ENCODE peak calls at places on chromosome 21, in ten cellular contexts. E, P, Q, Z, R, G, D, Y, U and A are unnamed samples.

GRCh38 chr21:20968391-20968790 is 29.8 kb upstream of the NCAM2 start:
- DNase-seq in E (no peak), P (no peak), Q (peak; percentile 16), Z (no peak), R (no peak), G (no peak), D (no peak), Y (no peak), U (no peak), A (no peak)

GRCh38 chr21:45320991-45321656 is 33.4 kb upstream of the POFUT2 start:
- DNase-seq in E (no peak), P (no peak), Q (no peak), Z (no peak), R (no peak), G (no peak), D (no peak), Y (no peak), U (no peak), A (no peak)

GRCh38 chr21:14070049-14070893 is 140.5 kb downstream of the LIPI start:
- DNase-seq in E (no peak), P (no peak), Q (no peak), Z (no peak), R (no peak), G (no peak), D (no peak), Y (no peak), U (no peak), A (no peak)

GRCh38 chr21:32770514-32771133 is 931 bp downstream of the PAXBP1 start:
- DNase-seq in E (no peak), P (no peak), Q (no peak), Z (no peak), R (peak; percentile 53), G (no peak), D (peak; percentile 11), Y (no peak), U (no peak), A (no peak)

GRCh38 chr21:26769613-26770188 is 75.5 kb downstream of the ADAMTS1 start:
- DNase-seq in E (no peak), P (peak; percentile 35), Q (peak; percentile 43), Z (no peak), R (peak; percentile 7), G (no peak), D (no peak), Y (no peak), U (no peak), A (no peak)

GRCh38 chr21:26070822-26071425 is 99.6 kb downstream of the APP start:
- DNase-seq in E (peak; percentile 30), P (peak; percentile 28), Q (no peak), Z (no peak), R (peak; percentile 60), G (no peak), D (no peak), Y (no peak), U (peak; percentile 14), A (no peak)

GRCh38 chr21:45435405-45435981 is 30.5 kb downstream of the COL18A1 start:
- DNase-seq in E (no peak), P (no peak), Q (no peak), Z (no peak), R (no peak), G (no peak), D (no peak), Y (no peak), U (no peak), A (no peak)

GRCh38 chr21:25934130-25934529 is 199.4 kb downstream of the GABPA start:
- DNase-seq in E (no peak), P (peak; percentile 89), Q (peak; percentile 94), Z (no peak), R (no peak), G (no peak), D (no peak), Y (no peak), U (no peak), A (no peak)

GRCh38 chr21:37767984-37768383 is 148.3 kb downstream of the KCNJ6 start:
- DNase-seq in E (no peak), P (peak; percentile 18), Q (no peak), Z (no peak), R (no peak), G (no peak), D (no peak), Y (no peak), U (no peak), A (no peak)

GRCh38 chr21:32351428-32351827 is 41.4 kb downstream of the URB1 start:
- DNase-seq in E (no peak), P (no peak), Q (no peak), Z (no peak), R (no peak), G (no peak), D (no peak), Y (no peak), U (no peak), A (no peak)

GRCh38 chr21:24118738-24119470 is 1488.4 kb downstream of the MRPL39 start:
- DNase-seq in E (no peak), P (no peak), Q (peak; percentile 69), Z (no peak), R (peak; percentile 17), G (no peak), D (no peak), Y (no peak), U (no peak), A (no peak)

GRCh38 chr21:23968722-23969647 is 1638.3 kb downstream of the MRPL39 start:
- DNase-seq in E (peak; percentile 80), P (no peak), Q (peak; percentile 84), Z (peak; percentile 16), R (peak; percentile 40), G (no peak), D (peak; percentile 10), Y (peak; percentile 51), U (peak; percentile 0), A (peak; percentile 37)

GRCh38 chr21:31501921-31502320 is 157.6 kb upstream of the SOD1 start:
- DNase-seq in E (no peak), P (no peak), Q (no peak), Z (no peak), R (no peak), G (no peak), D (no peak), Y (no peak), U (no peak), A (no peak)

GRCh38 chr21:34517491-34518245 is 5.7 kb upstream of the KCNE1 start:
- DNase-seq in E (no peak), P (no peak), Q (no peak), Z (no peak), R (no peak), G (no peak), D (no peak), Y (no peak), U (no peak), A (no peak)

GRCh38 chr21:36499578-36500471 is 19.9 kb upstream of the CLDN14 start:
- DNase-seq in E (no peak), P (no peak), Q (no peak), Z (no peak), R (no peak), G (no peak), D (peak; percentile 11), Y (no peak), U (no peak), A (no peak)

GRCh38 chr21:42698730-42699129 is 45.3 kb downstream of the PDE9A start:
- DNase-seq in E (no peak), P (no peak), Q (no peak), Z (no peak), R (no peak), G (no peak), D (no peak), Y (no peak), U (no peak), A (no peak)